ENCODE peak calls at places on chromosome 16, in four cellular contexts. One of them, this sample, is unnamed.

GRCh38 chr16:11249233-11250061 is 6.6 kb downstream of the SOCS1 start:
- DNase-seq in K562: no peak
- DNase-seq in H1: no peak
- DNase-seq in GM12878: no peak
- DNase-seq in this sample: peak

GRCh38 chr16:54847207-54847606 is 83.5 kb upstream of the IRX5 start:
- DNase-seq in K562: no peak
- DNase-seq in H1: no peak
- DNase-seq in GM12878: no peak
- DNase-seq in this sample: no peak

GRCh38 chr16:83929811-83930555 is 23.1 kb upstream of the OSGIN1 start:
- DNase-seq in K562: no peak
- DNase-seq in H1: no peak
- DNase-seq in GM12878: no peak
- DNase-seq in this sample: no peak

GRCh38 chr16:8955828-8956227 is 7.9 kb downstream of the USP7 start:
- DNase-seq in K562: no peak
- DNase-seq in H1: no peak
- DNase-seq in GM12878: no peak
- DNase-seq in this sample: no peak

GRCh38 chr16:10600792-10601443 is 20.5 kb upstream of the EMP2 start:
- DNase-seq in K562: no peak
- DNase-seq in H1: no peak
- DNase-seq in GM12878: no peak
- DNase-seq in this sample: peak

GRCh38 chr16:27463741-27464662 is 62.0 kb downstream of the IL21R start:
- DNase-seq in K562: no peak
- DNase-seq in H1: no peak
- DNase-seq in GM12878: no peak
- DNase-seq in this sample: no peak

GRCh38 chr16:57092786-57093301 is 461 bp downstream of the CPNE2 start:
- DNase-seq in K562: peak
- DNase-seq in H1: peak
- DNase-seq in GM12878: no peak
- DNase-seq in this sample: no peak

GRCh38 chr16:1026784-1027415 is 45.3 kb downstream of the SOX8 start:
- DNase-seq in K562: no peak
- DNase-seq in H1: no peak
- DNase-seq in GM12878: no peak
- DNase-seq in this sample: no peak

GRCh38 chr16:9647981-9648701 is 534.1 kb downstream of the GRIN2A start:
- DNase-seq in K562: peak
- DNase-seq in H1: peak
- DNase-seq in GM12878: no peak
- DNase-seq in this sample: no peak

GRCh38 chr16:85651822-85652430 is 36.8 kb downstream of the GINS2 start:
- DNase-seq in K562: peak
- DNase-seq in H1: no peak
- DNase-seq in GM12878: no peak
- DNase-seq in this sample: no peak

GRCh38 chr16:54351171-54351570 is 64.6 kb upstream of the IRX3 start:
- DNase-seq in K562: no peak
- DNase-seq in H1: no peak
- DNase-seq in GM12878: no peak
- DNase-seq in this sample: no peak

GRCh38 chr16:68364601-68364998 is 53.8 kb downstream of the PRMT7 start:
- DNase-seq in K562: no peak
- DNase-seq in H1: peak
- DNase-seq in GM12878: no peak
- DNase-seq in this sample: peak

GRCh38 chr16:68363847-68364600 is 53.2 kb downstream of the PRMT7 start:
- DNase-seq in K562: no peak
- DNase-seq in H1: no peak
- DNase-seq in GM12878: no peak
- DNase-seq in this sample: peak

GRCh38 chr16:68362314-68362913 is 51.6 kb downstream of the PRMT7 start:
- DNase-seq in K562: no peak
- DNase-seq in H1: no peak
- DNase-seq in GM12878: no peak
- DNase-seq in this sample: no peak

GRCh38 chr16:68361485-68361884 is 50.7 kb downstream of the PRMT7 start:
- DNase-seq in K562: no peak
- DNase-seq in H1: no peak
- DNase-seq in GM12878: no peak
- DNase-seq in this sample: no peak

GRCh38 chr16:68362952-68363846 is 52.4 kb downstream of the PRMT7 start:
- DNase-seq in K562: no peak
- DNase-seq in H1: no peak
- DNase-seq in GM12878: no peak
- DNase-seq in this sample: no peak
- TF ChIP-seq CHD1 in K562: no peak
- TF ChIP-seq CHD1 in H1: no peak
- TF ChIP-seq CHD1 in GM12878: no peak
- TF ChIP-seq CHD1 in this sample: no peak

GRCh38 chr16:48534601-48535340 is 75.2 kb downstream of the N4BP1 start:
- DNase-seq in K562: no peak
- DNase-seq in H1: no peak
- DNase-seq in GM12878: no peak
- DNase-seq in this sample: no peak
- TF ChIP-seq CTCF in K562: peak
- TF ChIP-seq CTCF in H1: no peak
- TF ChIP-seq CTCF in GM12878: no peak
- TF ChIP-seq CTCF in this sample: no peak

DNA sequence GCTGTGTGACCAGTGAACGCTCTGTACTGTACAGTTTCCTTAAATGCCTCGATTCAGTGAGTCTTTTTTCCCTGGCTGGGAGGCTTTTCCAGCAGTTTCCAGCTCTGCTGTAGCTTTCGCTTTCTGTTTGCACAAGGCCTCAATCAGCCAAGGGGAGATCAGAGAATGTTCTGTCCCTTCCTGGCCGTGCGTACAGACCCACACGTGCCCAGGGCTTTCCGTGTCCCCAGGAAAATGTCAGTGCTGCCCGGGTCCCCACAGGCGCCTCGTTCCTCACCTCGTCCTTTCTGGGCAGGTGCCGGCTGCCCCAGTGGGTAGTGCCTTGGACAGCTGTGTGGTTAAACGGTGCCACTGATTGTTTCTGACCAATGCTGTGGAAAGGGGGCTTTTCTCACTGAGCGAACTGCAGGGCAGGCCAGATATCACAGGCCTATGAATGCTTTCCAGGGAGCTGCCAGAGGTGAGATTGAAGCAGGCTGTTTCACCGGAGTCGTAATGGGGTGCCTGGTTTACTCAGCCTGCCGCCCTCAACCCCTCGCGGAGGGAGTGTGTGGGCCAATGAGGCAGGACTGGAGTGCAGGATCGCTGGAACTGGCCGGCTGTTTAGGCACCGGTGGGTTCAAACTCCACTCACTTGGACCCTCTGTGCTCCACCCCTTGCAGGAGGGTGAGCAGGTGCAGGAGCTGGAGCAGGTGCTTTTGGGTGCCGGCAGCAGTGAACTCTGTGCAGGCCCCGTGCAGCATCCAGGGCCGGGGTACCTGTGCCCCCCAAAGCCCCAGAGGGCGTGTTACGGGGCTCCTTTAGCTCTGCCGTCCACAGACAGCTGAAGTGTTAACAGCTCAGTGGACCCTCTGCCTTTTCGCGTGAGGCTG is 44.4 kb downstream of the ZNF778 start:
- DNase-seq in K562: no peak
- DNase-seq in H1: no peak
- DNase-seq in GM12878: no peak
- DNase-seq in this sample: peak
- TF ChIP-seq CHD1 in K562: no peak
- TF ChIP-seq CHD1 in H1: no peak
- TF ChIP-seq CHD1 in GM12878: no peak
- TF ChIP-seq CHD1 in this sample: no peak

DNA sequence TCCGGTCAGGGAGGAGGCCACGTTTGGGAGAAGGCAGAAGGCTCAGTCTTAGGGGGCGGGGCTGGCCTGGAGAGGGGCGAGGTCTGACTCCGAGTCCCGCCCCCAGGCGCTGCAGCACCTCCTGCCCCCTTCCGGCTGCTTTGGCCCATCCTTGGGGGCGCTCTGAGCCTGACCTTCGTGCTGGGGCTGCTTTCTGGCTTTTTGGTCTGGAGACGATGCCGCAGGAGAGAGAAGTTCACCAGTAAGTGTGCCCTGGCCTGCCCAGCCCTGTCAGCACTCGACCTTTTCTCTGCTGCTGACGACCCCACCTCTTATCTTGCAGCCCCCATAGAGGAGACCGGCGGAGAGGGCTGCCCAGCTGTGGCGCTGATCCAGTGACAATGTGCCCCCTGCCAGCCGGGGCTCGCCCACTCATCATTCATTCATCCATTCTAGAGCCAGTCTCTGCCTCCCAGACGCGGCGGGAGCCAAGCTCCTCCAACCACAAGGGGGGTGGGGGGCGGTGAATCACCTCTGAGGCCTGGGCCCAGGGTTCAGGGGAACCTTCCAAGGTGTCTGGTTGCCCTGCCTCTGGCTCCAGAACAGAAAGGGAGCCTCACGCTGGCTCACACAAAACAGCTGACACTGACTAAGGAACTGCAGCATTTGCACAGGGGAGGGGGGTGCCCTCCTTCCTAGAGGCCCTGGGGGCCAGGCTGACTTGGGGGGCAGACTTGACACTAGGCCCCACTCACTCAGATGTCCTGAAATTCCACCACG is 1.5 kb downstream of the TNFRSF12A start:
- DNase-seq in K562: peak
- DNase-seq in H1: peak
- DNase-seq in GM12878: no peak
- DNase-seq in this sample: peak
- TF ChIP-seq CTCF in K562: peak
- TF ChIP-seq CTCF in H1: peak
- TF ChIP-seq CTCF in GM12878: peak
- TF ChIP-seq CTCF in this sample: peak

DNA sequence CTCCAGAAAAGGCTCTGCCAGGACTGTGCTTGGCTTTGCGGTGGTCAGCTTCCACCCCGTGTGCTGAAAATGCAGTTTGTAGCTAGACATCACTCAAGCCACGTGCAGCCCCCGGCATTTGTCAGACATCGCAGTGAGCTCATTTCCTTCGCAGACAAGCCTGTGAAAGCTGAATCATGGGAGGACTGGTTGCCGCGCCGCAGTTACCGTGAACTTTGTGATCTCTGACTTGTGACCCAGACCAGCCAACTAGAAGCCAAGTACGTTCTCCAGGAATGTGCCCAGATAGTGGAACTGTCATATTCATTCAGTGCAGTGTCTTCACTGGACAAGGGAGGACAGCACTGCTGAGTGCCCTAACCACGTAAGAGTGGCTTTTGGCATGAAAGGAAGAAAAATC is 58.1 kb downstream of the NDE1 start:
- DNase-seq in K562: peak
- DNase-seq in H1: no peak
- DNase-seq in GM12878: no peak
- DNase-seq in this sample: peak
- TF ChIP-seq CHD1 in K562: no peak
- TF ChIP-seq CHD1 in H1: no peak
- TF ChIP-seq CHD1 in GM12878: no peak
- TF ChIP-seq CHD1 in this sample: no peak

DNA sequence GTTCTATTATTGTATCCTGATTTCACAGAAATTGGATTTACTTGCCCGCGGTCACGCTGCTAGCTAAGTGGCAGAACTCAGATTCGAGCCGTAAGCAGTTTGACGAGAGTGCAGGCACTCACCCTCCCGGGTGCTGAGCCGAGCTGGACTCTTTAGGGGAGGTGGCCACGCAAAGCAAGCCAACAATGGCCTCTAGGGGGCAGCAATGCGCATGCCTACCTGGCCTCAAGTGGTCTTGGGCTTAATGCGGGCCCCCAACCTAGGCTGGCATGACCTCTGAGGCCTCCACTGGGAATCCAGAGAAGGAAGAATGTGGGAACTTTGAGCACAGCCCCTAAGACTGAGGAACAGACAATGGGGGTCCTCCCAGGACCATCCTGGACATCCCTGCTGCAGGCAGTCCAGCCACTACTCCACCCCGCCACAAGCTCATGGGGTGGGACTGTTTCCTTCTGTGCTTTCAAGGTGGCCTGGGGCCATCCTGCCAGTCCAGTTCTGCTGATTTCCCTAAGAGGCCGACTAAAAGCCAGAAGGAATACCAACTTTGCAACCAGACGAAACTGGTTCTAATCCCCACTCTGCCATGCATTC is 276.5 kb downstream of the XYLT1 start:
- DNase-seq in K562: peak
- DNase-seq in H1: peak
- DNase-seq in GM12878: no peak
- DNase-seq in this sample: peak
- TF ChIP-seq CTCF in K562: peak
- TF ChIP-seq CTCF in H1: peak
- TF ChIP-seq CTCF in GM12878: peak
- TF ChIP-seq CTCF in this sample: peak

GRCh38 chr16:51670527-51670926 is 519.5 kb upstream of the SALL1 start:
- DNase-seq in K562: no peak
- DNase-seq in H1: no peak
- DNase-seq in GM12878: no peak
- DNase-seq in this sample: no peak
- TF ChIP-seq CHD1 in K562: no peak
- TF ChIP-seq CHD1 in H1: no peak
- TF ChIP-seq CHD1 in GM12878: no peak
- TF ChIP-seq CHD1 in this sample: no peak

This sample was measured in IMR-90.